ENCODE peak calls at places on chromosomes 5 and 9, in eight cellular contexts. One of them, this sample, is unnamed.

GRCh38 chr9:86983260-86984255 is 36.3 kb upstream of the GAS1 start:
- DNase-seq in hepatocyte: no peak
- DNase-seq in AG09309: peak
- DNase-seq in body of pancreas: no peak
- DNase-seq in adrenal gland: peak
- DNase-seq in astrocyte of the spinal cord: peak
- DNase-seq in WERI-Rb-1: no peak
- DNase-seq in foreskin fibroblast: peak
- DNase-seq in this sample: peak

GRCh38 chr5:11733840-11734192 is 170.4 kb downstream of the CTNND2 start:
- DNase-seq in foreskin fibroblast: no peak
- DNase-seq in AG09309: no peak
- DNase-seq in body of pancreas: no peak
- DNase-seq in adrenal gland: no peak
- DNase-seq in WERI-Rb-1: no peak
- DNase-seq in astrocyte of the spinal cord: no peak
- DNase-seq in hepatocyte: no peak
- DNase-seq in this sample: no peak

GRCh38 chr5:57666582-57666981 is 184.0 kb upstream of the ACTBL2 start:
- DNase-seq in AG09309: no peak
- DNase-seq in WERI-Rb-1: no peak
- DNase-seq in body of pancreas: no peak
- DNase-seq in hepatocyte: no peak
- DNase-seq in foreskin fibroblast: no peak
- DNase-seq in astrocyte of the spinal cord: no peak
- DNase-seq in adrenal gland: no peak
- DNase-seq in this sample: no peak

GRCh38 chr5:53971566-53971965 is 338.8 kb downstream of the ARL15 start:
- DNase-seq in astrocyte of the spinal cord: no peak
- DNase-seq in WERI-Rb-1: no peak
- DNase-seq in foreskin fibroblast: no peak
- DNase-seq in adrenal gland: no peak
- DNase-seq in hepatocyte: no peak
- DNase-seq in AG09309: no peak
- DNase-seq in body of pancreas: no peak
- DNase-seq in this sample: no peak

GRCh38 chr9:111153973-111154590 is 115.8 kb upstream of the LPAR1 start:
- DNase-seq in astrocyte of the spinal cord: peak
- DNase-seq in body of pancreas: no peak
- DNase-seq in hepatocyte: no peak
- DNase-seq in adrenal gland: no peak
- DNase-seq in AG09309: no peak
- DNase-seq in foreskin fibroblast: peak
- DNase-seq in WERI-Rb-1: no peak
- DNase-seq in this sample: no peak

GRCh38 chr5:179716286-179716685 is 16.3 kb upstream of the MAML1 start:
- DNase-seq in adrenal gland: no peak
- DNase-seq in astrocyte of the spinal cord: no peak
- DNase-seq in hepatocyte: no peak
- DNase-seq in foreskin fibroblast: peak
- DNase-seq in AG09309: no peak
- DNase-seq in body of pancreas: no peak
- DNase-seq in WERI-Rb-1: no peak
- DNase-seq in this sample: no peak

GRCh38 chr9:19174127-19174921 is 47.0 kb upstream of the PLIN2 start:
- DNase-seq in body of pancreas: peak
- DNase-seq in hepatocyte: peak
- DNase-seq in foreskin fibroblast: peak
- DNase-seq in WERI-Rb-1: peak
- DNase-seq in adrenal gland: peak
- DNase-seq in AG09309: peak
- DNase-seq in astrocyte of the spinal cord: peak
- DNase-seq in this sample: peak

GRCh38 chr9:127557466-127557869 is 54.6 kb upstream of the STXBP1 start:
- DNase-seq in foreskin fibroblast: peak
- DNase-seq in hepatocyte: peak
- DNase-seq in WERI-Rb-1: no peak
- DNase-seq in AG09309: no peak
- DNase-seq in astrocyte of the spinal cord: peak
- DNase-seq in body of pancreas: no peak
- DNase-seq in adrenal gland: peak
- DNase-seq in this sample: no peak

GRCh38 chr5:59838989-59839388 is 54.5 kb downstream of the PDE4D start:
- DNase-seq in foreskin fibroblast: no peak
- DNase-seq in hepatocyte: no peak
- DNase-seq in AG09309: no peak
- DNase-seq in body of pancreas: no peak
- DNase-seq in WERI-Rb-1: no peak
- DNase-seq in adrenal gland: no peak
- DNase-seq in astrocyte of the spinal cord: no peak
- DNase-seq in this sample: no peak

GRCh38 chr5:75756191-75756590 is 39.0 kb upstream of the POC5 start:
- DNase-seq in WERI-Rb-1: no peak
- DNase-seq in hepatocyte: no peak
- DNase-seq in body of pancreas: no peak
- DNase-seq in astrocyte of the spinal cord: no peak
- DNase-seq in foreskin fibroblast: no peak
- DNase-seq in AG09309: no peak
- DNase-seq in adrenal gland: no peak
- DNase-seq in this sample: no peak

GRCh38 chr9:114335745-114336144 is 6.1 kb downstream of the ORM2 start:
- DNase-seq in astrocyte of the spinal cord: no peak
- DNase-seq in AG09309: no peak
- DNase-seq in WERI-Rb-1: no peak
- DNase-seq in adrenal gland: no peak
- DNase-seq in foreskin fibroblast: no peak
- DNase-seq in hepatocyte: no peak
- DNase-seq in body of pancreas: no peak
- DNase-seq in this sample: no peak

DNA sequence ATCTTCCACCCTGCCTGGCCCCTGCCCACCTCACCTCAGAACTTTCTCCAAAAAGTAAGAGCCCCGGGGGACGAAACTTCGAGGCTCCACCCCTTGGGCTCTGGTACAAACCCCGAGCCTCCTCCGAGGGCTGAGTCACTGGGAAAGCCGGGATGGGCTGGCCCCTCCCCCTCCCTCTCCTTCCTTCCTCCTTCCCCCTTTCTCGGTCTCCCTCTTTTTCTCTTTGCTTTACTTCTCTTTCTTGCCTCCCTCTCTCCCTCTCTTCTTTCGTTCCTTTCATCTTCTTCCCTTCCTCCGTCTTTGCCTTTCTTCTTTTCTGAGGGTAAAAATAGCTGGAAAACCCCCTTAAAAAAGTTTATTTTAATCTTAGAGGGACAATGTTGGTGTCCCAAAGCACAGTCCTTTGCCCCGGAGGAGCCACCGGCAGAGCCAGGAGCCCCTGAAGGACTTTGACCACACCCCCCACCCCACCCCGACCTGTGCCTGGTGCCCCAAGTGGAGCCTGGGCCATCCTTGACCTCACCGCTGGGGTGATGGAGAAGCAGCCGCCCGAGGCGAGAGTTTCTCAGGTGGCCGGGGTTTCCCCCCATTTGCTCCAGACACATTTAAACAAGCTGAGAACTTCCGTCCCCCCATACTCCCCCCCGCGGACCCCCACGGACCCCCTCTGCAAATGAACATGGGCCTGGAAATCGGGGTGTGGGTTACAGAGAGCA is 5.7 kb upstream of the NOTCH1 start:
- DNase-seq in foreskin fibroblast: peak
- DNase-seq in astrocyte of the spinal cord: peak
- DNase-seq in hepatocyte: peak
- DNase-seq in WERI-Rb-1: peak
- DNase-seq in adrenal gland: peak
- DNase-seq in body of pancreas: no peak
- DNase-seq in AG09309: no peak
- DNase-seq in this sample: no peak
- H3K4me3 ChIP-seq in foreskin fibroblast: peak
- H3K4me3 ChIP-seq in astrocyte of the spinal cord: no peak
- H3K4me3 ChIP-seq in hepatocyte: no peak
- H3K4me3 ChIP-seq in WERI-Rb-1: no peak
- H3K4me3 ChIP-seq in adrenal gland: no peak
- H3K4me3 ChIP-seq in body of pancreas: no peak
- H3K4me3 ChIP-seq in AG09309: peak
- H3K4me3 ChIP-seq in this sample: no peak

DNA sequence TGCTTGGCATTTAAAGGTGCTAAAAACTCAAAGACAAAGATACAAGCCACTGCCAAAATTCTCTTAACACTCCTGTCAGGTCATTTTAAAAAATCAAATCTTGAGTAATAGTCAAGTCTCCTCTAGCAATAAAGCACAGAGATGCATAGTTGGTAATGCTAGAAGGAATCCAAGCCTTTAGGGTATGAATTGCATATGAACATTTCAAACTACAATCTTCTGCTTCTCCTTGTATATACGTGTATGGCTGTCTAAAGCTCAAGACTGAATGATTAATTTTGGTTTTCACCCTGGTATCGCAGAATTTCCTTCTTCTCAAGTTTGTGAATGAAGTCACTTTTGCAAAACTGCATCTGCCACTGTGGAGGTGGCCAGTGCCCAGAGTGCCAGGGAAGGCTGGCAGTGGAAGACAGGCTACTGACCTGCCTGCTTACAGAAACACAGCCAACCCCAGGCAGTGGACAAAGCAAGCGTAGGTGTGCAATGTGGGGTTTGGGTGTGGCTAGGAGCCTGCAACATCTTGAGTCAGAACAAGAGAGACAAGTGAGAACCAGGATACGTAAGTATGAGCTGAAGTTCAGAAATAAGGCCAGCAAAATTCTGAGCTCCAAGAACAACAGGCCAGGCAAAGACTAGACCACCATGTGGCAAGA is 22.8 kb downstream of the MYO10 start:
- DNase-seq in body of pancreas: peak
- DNase-seq in hepatocyte: no peak
- DNase-seq in foreskin fibroblast: no peak
- DNase-seq in AG09309: no peak
- DNase-seq in WERI-Rb-1: no peak
- DNase-seq in adrenal gland: no peak
- DNase-seq in astrocyte of the spinal cord: no peak
- DNase-seq in this sample: no peak
- TF ChIP-seq CTCF in body of pancreas: no peak
- TF ChIP-seq CTCF in hepatocyte: no peak
- TF ChIP-seq CTCF in foreskin fibroblast: no peak
- TF ChIP-seq CTCF in AG09309: no peak
- TF ChIP-seq CTCF in WERI-Rb-1: no peak
- TF ChIP-seq CTCF in adrenal gland: no peak
- TF ChIP-seq CTCF in astrocyte of the spinal cord: no peak
- TF ChIP-seq CTCF in this sample: no peak

GRCh38 chr5:142745268-142745667 is 24.9 kb upstream of the ARHGAP26 start:
- DNase-seq in astrocyte of the spinal cord: no peak
- DNase-seq in foreskin fibroblast: no peak
- DNase-seq in WERI-Rb-1: no peak
- DNase-seq in AG09309: no peak
- DNase-seq in hepatocyte: no peak
- DNase-seq in body of pancreas: no peak
- DNase-seq in adrenal gland: no peak
- DNase-seq in this sample: no peak

GRCh38 chr5:142748568-142749249 is 21.5 kb upstream of the ARHGAP26 start:
- DNase-seq in AG09309: no peak
- DNase-seq in foreskin fibroblast: no peak
- DNase-seq in body of pancreas: peak
- DNase-seq in hepatocyte: peak
- DNase-seq in astrocyte of the spinal cord: no peak
- DNase-seq in adrenal gland: no peak
- DNase-seq in WERI-Rb-1: peak
- DNase-seq in this sample: no peak

GRCh38 chr5:142747034-142747433 is 23.1 kb upstream of the ARHGAP26 start:
- DNase-seq in AG09309: peak
- DNase-seq in body of pancreas: no peak
- DNase-seq in foreskin fibroblast: peak
- DNase-seq in WERI-Rb-1: no peak
- DNase-seq in hepatocyte: no peak
- DNase-seq in astrocyte of the spinal cord: no peak
- DNase-seq in adrenal gland: no peak
- DNase-seq in this sample: no peak

GRCh38 chr5:142748132-142748531 is 22.0 kb upstream of the ARHGAP26 start:
- DNase-seq in adrenal gland: no peak
- DNase-seq in AG09309: peak
- DNase-seq in body of pancreas: no peak
- DNase-seq in astrocyte of the spinal cord: peak
- DNase-seq in WERI-Rb-1: no peak
- DNase-seq in hepatocyte: no peak
- DNase-seq in foreskin fibroblast: peak
- DNase-seq in this sample: no peak

DNA sequence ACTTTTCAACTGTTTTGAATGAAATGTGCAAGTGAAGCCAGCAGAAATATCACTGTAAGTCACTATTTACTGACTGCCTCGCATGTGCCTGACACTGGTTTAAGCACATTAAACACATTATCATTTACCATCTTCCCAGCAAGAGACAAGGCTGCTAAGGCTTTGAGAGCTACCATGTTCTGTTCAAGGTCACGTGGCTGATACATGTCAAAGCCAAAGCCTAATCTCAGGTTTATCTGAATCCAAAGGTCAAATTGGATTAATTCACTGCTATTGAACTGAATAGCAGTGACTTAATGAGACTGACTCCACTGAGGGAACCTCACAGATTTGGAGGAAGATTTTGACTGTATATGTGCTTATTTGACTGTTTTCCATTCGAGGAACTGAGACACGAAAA is 23.6 kb upstream of the ARHGAP26 start:
- DNase-seq in WERI-Rb-1: no peak
- DNase-seq in foreskin fibroblast: no peak
- DNase-seq in astrocyte of the spinal cord: no peak
- DNase-seq in adrenal gland: no peak
- DNase-seq in hepatocyte: no peak
- DNase-seq in AG09309: no peak
- DNase-seq in body of pancreas: no peak
- DNase-seq in this sample: no peak
- H3K4me3 ChIP-seq in WERI-Rb-1: no peak
- H3K4me3 ChIP-seq in foreskin fibroblast: no peak
- H3K4me3 ChIP-seq in astrocyte of the spinal cord: no peak
- H3K4me3 ChIP-seq in adrenal gland: no peak
- H3K4me3 ChIP-seq in hepatocyte: no peak
- H3K4me3 ChIP-seq in AG09309: no peak
- H3K4me3 ChIP-seq in body of pancreas: no peak
- H3K4me3 ChIP-seq in this sample: no peak

DNA sequence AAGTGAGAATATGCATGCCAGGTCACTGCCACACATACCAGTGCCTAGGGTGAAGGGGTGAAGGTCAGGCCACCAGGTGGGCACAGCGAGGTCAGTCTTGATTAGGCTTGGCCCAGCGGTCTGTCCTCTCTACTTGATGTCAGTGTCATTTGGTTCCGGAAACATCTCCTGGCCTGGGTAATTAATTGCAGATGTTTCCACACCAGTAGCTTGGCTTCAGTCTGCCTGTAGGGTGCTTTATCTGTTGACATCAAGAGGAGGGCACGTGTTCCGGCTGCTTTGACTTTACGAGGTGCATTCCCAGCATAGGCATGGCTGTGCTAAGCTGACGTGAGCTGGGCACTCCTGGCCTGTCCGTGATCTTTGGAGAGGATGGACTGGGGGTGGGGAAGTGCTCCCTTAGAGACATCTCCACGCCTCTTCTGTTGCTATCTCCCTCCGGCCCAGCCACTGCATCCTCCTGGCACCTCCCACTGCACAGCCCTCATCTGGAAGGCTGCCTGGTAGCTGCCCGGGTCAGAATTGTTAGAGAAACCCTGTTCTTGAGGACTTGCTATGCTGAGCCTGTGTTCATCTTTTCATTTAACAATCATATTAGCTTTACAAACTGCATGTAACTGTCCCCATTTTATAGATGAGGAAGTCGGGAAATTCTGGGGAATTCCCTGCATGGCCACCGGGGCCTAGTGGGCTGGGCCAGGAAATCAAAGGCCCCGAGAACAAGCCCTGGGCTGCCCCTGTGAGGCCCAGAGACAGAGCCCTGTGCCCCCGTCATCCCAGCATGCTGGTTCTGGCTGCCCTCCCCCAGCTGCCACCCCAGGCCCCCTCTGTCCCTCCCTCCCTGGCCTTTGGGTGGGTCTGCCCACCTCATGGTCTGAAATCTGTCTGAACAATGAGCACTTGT is 29.1 kb downstream of the JADE2 start:
- DNase-seq in AG09309: peak
- DNase-seq in hepatocyte: peak
- DNase-seq in WERI-Rb-1: no peak
- DNase-seq in foreskin fibroblast: peak
- DNase-seq in adrenal gland: peak
- DNase-seq in astrocyte of the spinal cord: peak
- DNase-seq in body of pancreas: no peak
- DNase-seq in this sample: peak
- TF ChIP-seq CTCF in AG09309: peak
- TF ChIP-seq CTCF in hepatocyte: no peak
- TF ChIP-seq CTCF in WERI-Rb-1: no peak
- TF ChIP-seq CTCF in foreskin fibroblast: no peak
- TF ChIP-seq CTCF in adrenal gland: peak
- TF ChIP-seq CTCF in astrocyte of the spinal cord: no peak
- TF ChIP-seq CTCF in body of pancreas: no peak
- TF ChIP-seq CTCF in this sample: no peak